ENCODE peak calls at places on chromosomes 6 and 20, in five cellular contexts. T, A, V, D and Y are unnamed samples. For H3K36me3, the result is how much of the 10 kb centered on the place peaks cover.

GRCh38 chr20:33933469-33933909 is 60.2 kb upstream of the RALY start:
- DNase-seq in T (peak), A (peak), V (peak), D (peak), Y (no peak)

GRCh38 chr6:73866305-73866704 is 170.3 kb downstream of the CD109 start:
- DNase-seq in T (no peak), A (no peak), V (no peak), D (no peak), Y (no peak)

GRCh38 chr6:158069800-158070195 is 88.1 kb downstream of the SYNJ2 start:
- DNase-seq in T (no peak), A (no peak), V (no peak), D (no peak), Y (no peak)

GRCh38 chr6:105609375-105609991 is 206.6 kb upstream of the PREP start:
- DNase-seq in T (peak), A (peak), V (no peak), D (peak), Y (no peak)

GRCh38 chr6:7911345-7911725 is 747 bp upstream of the TXNDC5 start:
- DNase-seq in T (no peak), A (no peak), V (no peak), D (no peak), Y (no peak)

GRCh38 chr6:159797554-159797953 is 2.5 kb upstream of the PNLDC1 start:
- DNase-seq in T (no peak), A (no peak), V (no peak), D (no peak), Y (no peak)

GRCh38 chr20:62694868-62695267 is 13.8 kb upstream of the NTSR1 start:
- DNase-seq in T (no peak), A (no peak), V (no peak), D (no peak), Y (no peak)

GRCh38 chr20:42192321-42192720 is 574.1 kb upstream of the CHD6 start:
- DNase-seq in T (no peak), A (no peak), V (no peak), D (no peak), Y (no peak)

GRCh38 chr20:53390780-53391179 is 202.9 kb downstream of the ZNF217 start:
- DNase-seq in T (no peak), A (no peak), V (no peak), D (no peak), Y (no peak)

GRCh38 chr6:131868836-131869235 is 61.0 kb downstream of the ENPP1 start:
- DNase-seq in T (no peak), A (no peak), V (no peak), D (no peak), Y (no peak)

GRCh38 chr6:3885262-3886036 is 36.3 kb downstream of the FAM50B start:
- DNase-seq in T (no peak), A (no peak), V (no peak), D (no peak), Y (no peak)

GRCh38 chr20:20741067-20742045 is 28.9 kb upstream of the RALGAPA2 start:
- DNase-seq in T (no peak), A (no peak), V (no peak), D (no peak), Y (no peak)

GRCh38 chr20:20740595-20740994 is 28.2 kb upstream of the RALGAPA2 start:
- DNase-seq in T (no peak), A (no peak), V (no peak), D (no peak), Y (no peak)

GRCh38 chr20:20744170-20744725 is 31.8 kb upstream of the RALGAPA2 start:
- DNase-seq in T (no peak), A (no peak), V (no peak), D (peak), Y (no peak)

DNA sequence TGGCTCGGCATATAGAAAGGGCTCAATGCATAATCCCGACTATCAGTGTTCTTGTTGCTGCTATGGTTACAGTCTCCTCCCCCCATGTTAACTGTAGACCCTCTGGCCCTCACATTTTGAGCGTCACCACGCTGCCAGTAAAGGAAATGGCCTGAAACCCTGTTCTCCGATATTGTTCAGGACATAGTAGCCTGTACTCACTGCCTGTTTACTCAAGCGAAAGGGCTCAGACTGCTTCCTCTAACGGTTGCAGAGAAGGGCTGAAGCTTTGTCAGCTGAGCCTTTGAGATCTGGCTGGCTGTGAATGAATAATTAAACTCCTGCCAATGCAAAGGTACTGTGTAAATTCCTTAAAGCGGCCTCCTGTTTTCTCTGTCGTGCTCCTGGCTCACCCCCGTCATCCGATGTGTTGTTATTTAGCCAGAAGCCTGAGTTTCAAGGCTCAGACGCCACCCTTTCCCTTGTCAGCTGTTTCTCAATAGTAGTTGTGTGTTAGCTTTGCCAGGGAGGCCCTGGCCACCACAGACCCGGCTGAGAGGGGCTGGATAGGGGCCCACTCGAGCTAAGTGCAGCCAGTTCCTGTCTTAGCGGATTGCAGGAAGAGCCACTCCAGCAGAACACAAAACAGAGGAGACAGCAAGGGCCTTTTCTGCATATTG is 31.2 kb upstream of the RALGAPA2 start:
- DNase-seq in T (peak), A (peak), V (peak), D (peak), Y (no peak)
- H3K4me3 ChIP-seq in T (no peak), A (peak), V (peak), D (no peak), Y (no peak)

GRCh38 chr20:61480158-61480825 is 228.2 kb downstream of the CDH4 start:
- DNase-seq in T (no peak), A (no peak), V (no peak), D (no peak), Y (no peak)
- TF ChIP-seq CTCF in T (no peak), A (no peak), V (no peak), D (no peak), Y (no peak)

GRCh38 chr6:84740385-84740784 is 24.0 kb downstream of the TBX18 start:
- DNase-seq in T (no peak), A (no peak), V (no peak), D (no peak), Y (no peak)

GRCh38 chr6:84733889-84734288 is 30.5 kb downstream of the TBX18 start:
- DNase-seq in T (no peak), A (no peak), V (no peak), D (no peak), Y (no peak)

GRCh38 chr6:84739866-84740208 is 24.6 kb downstream of the TBX18 start:
- DNase-seq in T (no peak), A (no peak), V (no peak), D (no peak), Y (no peak)

GRCh38 chr6:84738996-84739865 is 25.2 kb downstream of the TBX18 start:
- DNase-seq in T (no peak), A (no peak), V (no peak), D (no peak), Y (no peak)
- H3K36me3 ChIP-seq in T (under half), A (under half), V (under half), D (under half), Y (under half)

DNA sequence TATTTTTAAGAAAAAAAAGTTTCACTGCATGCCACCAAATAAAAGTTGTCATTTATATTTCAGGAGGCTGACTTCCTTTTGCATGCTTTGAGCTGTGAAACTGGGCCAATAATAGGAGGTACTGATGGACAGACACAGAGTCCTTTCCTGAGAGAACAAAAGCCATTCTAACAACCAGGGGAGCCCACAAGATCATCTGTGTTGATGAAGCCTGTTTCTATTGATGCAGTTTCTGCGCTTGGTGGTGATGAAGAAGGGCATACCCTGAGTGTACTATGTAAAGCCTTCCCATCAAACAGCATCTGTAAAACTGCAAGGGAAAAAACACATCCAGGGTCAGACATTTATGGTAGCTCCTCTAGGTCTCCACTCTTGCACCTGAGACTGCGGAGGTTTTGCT is 34.8 kb downstream of the ABHD12 start:
- DNase-seq in T (no peak), A (no peak), V (no peak), D (no peak), Y (no peak)
- H3K4me3 ChIP-seq in T (no peak), A (no peak), V (no peak), D (no peak), Y (no peak)

GRCh38 chr6:16128759-16129622 is at the start of gene MYLIP:
- DNase-seq in T (peak), A (peak), V (peak), D (peak), Y (no peak)

GRCh38 chr6:16127471-16127870 is 1.4 kb upstream of the MYLIP start:
- DNase-seq in T (no peak), A (no peak), V (no peak), D (no peak), Y (no peak)

GRCh38 chr6:16130437-16130891 is 1.6 kb downstream of the MYLIP start:
- DNase-seq in T (no peak), A (no peak), V (no peak), D (no peak), Y (no peak)

GRCh38 chr6:16130932-16131387 is 2.1 kb downstream of the MYLIP start:
- DNase-seq in T (no peak), A (no peak), V (no peak), D (peak), Y (no peak)

DNA sequence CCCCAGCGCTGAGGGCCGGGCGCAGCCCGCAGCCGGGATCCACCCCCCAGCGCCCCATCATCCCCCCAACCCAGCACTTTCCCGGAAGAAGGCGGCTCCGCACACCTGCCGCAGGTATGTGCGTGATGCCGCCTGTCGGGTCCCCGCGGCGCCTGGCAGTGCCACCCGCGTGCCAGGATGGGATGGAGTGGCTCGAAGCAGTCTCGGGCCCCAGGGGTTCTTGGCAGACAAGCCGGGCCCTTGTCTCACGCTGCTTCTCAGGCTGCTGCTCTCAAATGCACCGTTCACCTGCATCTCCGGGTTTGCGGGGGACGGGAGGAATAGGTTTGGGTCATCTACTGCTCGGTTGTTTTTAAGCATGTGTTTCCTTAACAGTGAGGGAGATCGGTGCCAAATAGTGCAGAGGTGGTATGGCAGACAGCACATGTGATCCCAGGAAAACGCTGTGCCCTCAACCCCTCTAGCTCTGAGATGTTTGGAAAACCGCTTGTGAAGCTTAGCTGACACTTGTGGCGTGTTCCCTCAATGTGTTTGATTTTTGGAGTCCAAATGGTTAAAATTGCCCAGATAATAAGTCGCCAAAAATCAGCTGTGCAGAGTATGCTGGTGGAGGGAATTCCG is 847 bp downstream of the MYLIP start:
- DNase-seq in T (peak), A (peak), V (peak), D (peak), Y (no peak)
- TF ChIP-seq CTCF in T (no peak), A (no peak), V (no peak), D (no peak), Y (no peak)

GRCh38 chr6:155245193-155245592 is 18.6 kb upstream of the CLDN20 start:
- DNase-seq in T (no peak), A (no peak), V (no peak), D (no peak), Y (no peak)

GRCh38 chr6:155247618-155248017 is 16.2 kb upstream of the CLDN20 start:
- DNase-seq in T (no peak), A (no peak), V (no peak), D (no peak), Y (no peak)

GRCh38 chr6:155245871-155246270 is 17.9 kb upstream of the CLDN20 start:
- DNase-seq in T (no peak), A (no peak), V (no peak), D (no peak), Y (no peak)

GRCh38 chr6:155248021-155249001 is 15.5 kb upstream of the CLDN20 start:
- DNase-seq in T (no peak), A (peak), V (peak), D (peak), Y (no peak)

GRCh38 chr6:155246825-155247224 is 17.0 kb upstream of the CLDN20 start:
- DNase-seq in T (no peak), A (no peak), V (no peak), D (no peak), Y (no peak)
- H3K36me3 ChIP-seq in T (under half), A (under half), V (under half), D (under half), Y (under half)

GRCh38 chr6:163335671-163336545 is 78.6 kb upstream of the QKI start:
- DNase-seq in T (peak), A (peak), V (peak), D (peak), Y (no peak)
- H3K4me3 ChIP-seq in T (no peak), A (no peak), V (peak), D (no peak), Y (no peak)

DNA sequence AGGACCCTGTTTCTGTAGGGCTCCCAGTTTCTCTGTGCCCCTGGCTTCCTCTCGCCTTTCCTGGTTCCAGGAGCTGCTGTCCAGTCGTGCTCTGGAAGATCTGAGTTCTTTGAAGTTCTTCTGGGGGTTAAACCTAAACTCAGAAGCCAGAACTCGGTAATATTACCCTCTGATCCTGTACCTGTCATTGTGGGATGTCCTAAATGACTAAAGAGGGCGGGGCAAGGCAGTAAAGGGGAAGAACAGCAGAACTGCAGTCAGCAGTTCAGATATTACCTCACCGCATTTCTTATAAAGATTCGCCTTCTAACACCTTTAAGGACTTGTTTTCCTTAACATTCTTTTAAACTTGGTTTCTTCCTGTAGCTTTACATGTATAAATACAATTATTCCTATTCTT is 63.9 kb downstream of the FAM120B start:
- DNase-seq in T (no peak), A (no peak), V (no peak), D (no peak), Y (no peak)
- TF ChIP-seq CTCF in T (no peak), A (no peak), V (no peak), D (no peak), Y (no peak)

GRCh38 chr20:36591281-36591680 is 14.3 kb upstream of the RAB5IF start:
- DNase-seq in T (no peak), A (no peak), V (no peak), D (no peak), Y (no peak)

GRCh38 chr20:36585410-36586125 is 12.2 kb downstream of the TGIF2 start:
- DNase-seq in T (no peak), A (no peak), V (no peak), D (no peak), Y (no peak)

GRCh38 chr20:36591854-36592641 is 13.5 kb upstream of the RAB5IF start:
- DNase-seq in T (no peak), A (no peak), V (no peak), D (peak), Y (no peak)

GRCh38 chr20:36584018-36584481 is 10.7 kb downstream of the TGIF2 start:
- DNase-seq in T (no peak), A (no peak), V (no peak), D (no peak), Y (no peak)

GRCh38 chr20:36587388-36588136 is 14.2 kb downstream of the TGIF2 start:
- DNase-seq in T (no peak), A (no peak), V (no peak), D (no peak), Y (no peak)
- H3K36me3 ChIP-seq in T (under half), A (under half), V (under half), D (under half), Y (under half)